ENCODE peak calls at places on chromosomes 6 and 20, in five cellular contexts. F is lower lobe of right lung, A is neuronal stem cell, E is aorta, M is colonic mucosa. Q is an unnamed sample.

GRCh38 chr6:155645328-155645727 is 189.7 kb upstream of the NOX3 start:
- DNase-seq in M (no peak), A (no peak), F (no peak), E (no peak), Q (no peak)

GRCh38 chr6:18632670-18633410 is 245.7 kb downstream of the RNF144B start:
- DNase-seq in A (no peak), M (no peak), E (no peak), F (no peak), Q (no peak)

GRCh38 chr20:56628015-56628872 is 862 bp upstream of the TFAP2C start:
- DNase-seq in E (no peak), A (no peak), F (no peak), M (peak; percentile 27), Q (no peak)

GRCh38 chr6:14316911-14317535 is 199.5 kb downstream of the CD83 start:
- DNase-seq in F (no peak), M (peak; percentile 22), E (no peak), A (no peak), Q (no peak)

GRCh38 chr6:105488521-105489212 is 85.8 kb upstream of the PREP start:
- DNase-seq in A (no peak), E (no peak), M (no peak), F (no peak), Q (no peak)

GRCh38 chr6:154868143-154868594 is 126.9 kb upstream of the TIAM2 start:
- DNase-seq in F (no peak), A (peak; percentile 54), E (no peak), M (no peak), Q (no peak)

GRCh38 chr6:166417285-166417691 is 34.5 kb upstream of the MPC1 start:
- DNase-seq in A (no peak), E (peak; percentile 37), M (no peak), F (no peak), Q (no peak)

GRCh38 chr6:168370310-168370991 is 50.9 kb upstream of the DACT2 start:
- DNase-seq in A (peak; percentile 52), M (peak; percentile 86), F (peak; percentile 74), E (peak; percentile 96), Q (no peak)

GRCh38 chr6:145544031-145544430 is 191.3 kb downstream of the EPM2A start:
- DNase-seq in E (no peak), A (no peak), M (no peak), F (no peak), Q (peak; percentile 83)

GRCh38 chr6:31629014-31629413 is 8.5 kb downstream of the PRRC2A start:
- DNase-seq in M (no peak), F (no peak), A (no peak), E (no peak), Q (no peak)

GRCh38 chr6:106163966-106164877 is 78.1 kb downstream of the PRDM1 start:
- DNase-seq in A (no peak), M (no peak), F (no peak), E (no peak), Q (no peak)

GRCh38 chr20:22455259-22455658 is 129.1 kb downstream of the FOXA2 start:
- DNase-seq in M (no peak), F (no peak), E (no peak), A (no peak), Q (no peak)

GRCh38 chr6:133099573-133099972 is 141.6 kb upstream of the EYA4 start:
- DNase-seq in A (no peak), E (no peak), M (no peak), F (no peak), Q (no peak)

GRCh38 chr6:32792901-32793400 is 23.9 kb downstream of the HLA-DOB start:
- DNase-seq in E (no peak), F (no peak), M (no peak), A (no peak), Q (no peak)

GRCh38 chr6:146950351-146950835 is 253.8 kb upstream of the STXBP5 start:
- DNase-seq in F (no peak), M (peak; percentile 33), A (no peak), E (no peak), Q (no peak)

GRCh38 chr6:36595168-36595818 is 1.1 kb downstream of the SRSF3 start:
- DNase-seq in F (no peak), E (no peak), M (peak; percentile 58), A (no peak), Q (no peak)

GRCh38 chr20:62805365-62805710 is 703 bp downstream of the OGFR start:
- DNase-seq in A (no peak), E (no peak), M (peak; percentile 48), F (no peak), Q (no peak)

GRCh38 chr6:4668271-4669179 is 107.7 kb upstream of the CDYL start:
- DNase-seq in F (no peak), A (no peak), M (peak; percentile 3), E (no peak), Q (no peak)

GRCh38 chr6:56396435-56396834 is 149.1 kb upstream of the COL21A1 start:
- DNase-seq in M (no peak), A (no peak), F (no peak), E (no peak), Q (no peak)
- H3K4me1 ChIP-seq in M (no peaks in the 10 kb centered on the region), A (no peaks in the 10 kb centered on the region), F (no peaks in the 10 kb centered on the region), E (no peaks in the 10 kb centered on the region), Q (peaks cover 4% of the 10 kb centered on the region)

DNA sequence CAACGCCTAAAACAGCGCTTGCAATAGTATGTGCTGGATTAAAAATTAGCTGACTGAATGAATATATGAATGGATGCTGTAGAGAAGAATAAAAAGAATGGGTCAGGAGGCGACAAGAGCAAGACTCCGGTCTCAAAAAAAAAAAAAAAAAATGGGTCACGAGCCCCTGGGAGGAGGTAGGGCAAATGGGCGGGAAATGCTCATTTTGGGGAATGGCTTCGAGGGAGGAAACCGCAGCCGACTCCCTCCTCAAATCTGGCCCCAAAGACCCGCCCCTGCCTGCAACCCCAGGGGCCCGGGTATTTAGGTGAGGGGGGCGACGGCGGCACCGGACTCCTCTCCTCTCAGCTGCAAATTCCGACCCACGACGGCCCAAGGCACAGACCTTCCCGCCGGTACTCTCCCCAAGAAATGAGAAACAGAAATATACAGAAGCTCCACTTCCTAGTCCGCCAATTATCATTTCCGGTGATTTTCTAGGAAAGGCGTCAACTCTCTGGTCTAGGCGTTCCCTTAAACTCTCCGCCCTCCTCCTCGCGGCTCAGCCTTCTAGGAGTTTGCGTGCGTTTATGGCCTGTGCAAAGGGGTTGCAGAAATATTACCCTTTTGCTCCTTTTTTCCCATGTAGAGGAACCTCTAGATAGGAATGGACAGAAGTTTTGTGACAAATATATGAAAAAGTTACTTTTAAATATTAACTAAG is at the start of gene ZNF311:
- DNase-seq in A (no peak), F (peak; percentile 64), M (peak; percentile 70), E (peak; percentile 79), Q (no peak)
- H3K27ac ChIP-seq in A (no peak within 1 kb of the TSS), F (peak within 1 kb of the TSS; percentile 48), M (no peak within 1 kb of the TSS), E (peak within 1 kb of the TSS; percentile 39), Q (peak within 1 kb of the TSS; percentile 45)

GRCh38 chr6:29557320-29557719 is 2.2 kb downstream of the UBD start:
- DNase-seq in M (no peak), E (no peak), A (no peak), F (no peak), Q (no peak)

GRCh38 chr6:29553268-29554057 is 6.1 kb downstream of the UBD start:
- DNase-seq in E (peak; percentile 89), A (peak; percentile 58), M (peak; percentile 47), F (peak; percentile 85), Q (no peak)

GRCh38 chr6:29554764-29555163 is 4.8 kb downstream of the UBD start:
- DNase-seq in A (no peak), F (no peak), E (no peak), M (no peak), Q (no peak)

GRCh38 chr6:29547573-29547972 is 12.0 kb downstream of the UBD start:
- DNase-seq in F (no peak), E (no peak), M (no peak), A (no peak), Q (no peak)

GRCh38 chr6:29552512-29553051 is 7.0 kb downstream of the UBD start:
- DNase-seq in E (no peak), F (no peak), M (no peak), A (no peak), Q (no peak)
- H3K4me3 ChIP-seq in E (no peak overlapping the region), F (peak overlapping the region; percentile 54), M (no peak overlapping the region), A (no peak overlapping the region), Q (no peak overlapping the region)

DNA sequence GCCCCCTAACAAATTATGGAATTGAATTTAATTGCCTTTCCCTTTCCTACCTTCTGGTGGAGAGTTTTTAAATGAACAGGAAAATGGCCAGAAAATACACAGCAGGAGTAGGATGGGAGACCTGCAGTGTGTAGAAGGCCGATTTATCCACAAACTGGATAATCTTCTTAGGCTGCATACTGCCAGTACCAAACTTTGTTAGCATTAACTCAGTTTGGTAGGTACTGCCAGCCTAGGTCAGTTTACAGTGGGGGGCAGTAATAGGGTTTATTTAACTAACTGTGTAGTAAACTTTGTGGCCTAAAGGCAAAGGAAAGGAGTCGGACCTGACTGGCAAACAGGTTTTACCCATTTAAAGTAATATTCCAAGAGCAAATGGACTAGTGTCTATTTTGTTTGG is 4.6 kb downstream of the NCOA3 start:
- DNase-seq in M (no peak), F (no peak), A (no peak), E (no peak), Q (no peak)
- H3K4me1 ChIP-seq in M (no peaks in the 10 kb centered on the region), F (peaks cover 36% of the 10 kb centered on the region), A (peaks cover 27% of the 10 kb centered on the region), E (no peaks in the 10 kb centered on the region), Q (peaks cover 27% of the 10 kb centered on the region)

GRCh38 chr6:69617163-69617562 is 179.6 kb downstream of the LMBRD1 start:
- DNase-seq in A (no peak), F (no peak), M (no peak), E (no peak), Q (no peak)

GRCh38 chr6:69624944-69625343 is 171.9 kb downstream of the LMBRD1 start:
- DNase-seq in E (no peak), M (no peak), A (no peak), F (no peak), Q (no peak)

GRCh38 chr6:69627625-69628024 is 169.2 kb downstream of the LMBRD1 start:
- DNase-seq in E (no peak), F (no peak), M (no peak), A (no peak), Q (no peak)

GRCh38 chr6:69622230-69622629 is 174.6 kb downstream of the LMBRD1 start:
- DNase-seq in E (no peak), A (no peak), M (no peak), F (no peak), Q (no peak)

DNA sequence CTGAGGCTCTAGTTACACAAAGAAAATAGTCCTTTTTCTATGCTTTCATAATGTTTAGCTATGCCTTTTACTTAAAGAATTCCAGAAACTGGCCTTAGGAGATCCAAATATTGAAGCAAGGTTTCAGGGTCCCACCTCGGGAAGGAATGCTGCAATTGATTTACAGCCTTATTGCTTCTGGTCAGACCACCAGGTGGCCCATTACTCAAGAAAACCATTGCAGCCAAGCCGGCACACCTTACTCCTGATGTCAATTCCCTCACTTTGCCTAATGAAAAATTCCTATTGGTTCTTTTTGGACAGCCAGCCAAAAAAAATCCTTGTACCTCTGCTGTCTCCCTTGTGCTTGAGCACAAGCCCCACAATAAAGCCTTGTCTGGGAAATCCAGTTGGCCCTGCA is 173.9 kb downstream of the LMBRD1 start:
- DNase-seq in E (no peak), A (no peak), F (no peak), M (no peak), Q (no peak)
- H3K27ac ChIP-seq in E (no peak overlapping the region), A (no peak overlapping the region), F (no peak overlapping the region), M (no peak overlapping the region), Q (no peak overlapping the region)